ENCODE peak calls at places on chromosomes 12 and 14, in five cellular contexts. One of them, this sample, is unnamed.

GRCh38 chr14:94307410-94307992 is 14.4 kb upstream of the SERPINA10 start:
- DNase-seq in cardiac fibroblast: no peak
- DNase-seq in activated naive CD8-positive, alpha-beta T cell treated with anti-CD3 and anti-CD28 coated beads, Interleukin-2, amount 10 ng/mL, durations not matched to agents 7 days and 5 days: no peak
- DNase-seq in transverse colon: no peak
- DNase-seq in stimulated activated CD8-positive, alpha-beta memory T cell treated with anti-CD3 and anti-CD28 coated beads, Interleukin-2, amount 100 ng/mL, for 48 hours: no peak
- DNase-seq in this sample: no peak

GRCh38 chr14:89171168-89171567 is 245.9 kb downstream of the FOXN3 start:
- DNase-seq in cardiac fibroblast: peak
- DNase-seq in activated naive CD8-positive, alpha-beta T cell treated with anti-CD3 and anti-CD28 coated beads, Interleukin-2, amount 10 ng/mL, durations not matched to agents 7 days and 5 days: no peak
- DNase-seq in transverse colon: no peak
- DNase-seq in stimulated activated CD8-positive, alpha-beta memory T cell treated with anti-CD3 and anti-CD28 coated beads, Interleukin-2, amount 100 ng/mL, for 48 hours: no peak
- DNase-seq in this sample: no peak

GRCh38 chr12:25670076-25671055 is 117.3 kb upstream of the LMNTD1 start:
- DNase-seq in cardiac fibroblast: no peak
- DNase-seq in activated naive CD8-positive, alpha-beta T cell treated with anti-CD3 and anti-CD28 coated beads, Interleukin-2, amount 10 ng/mL, durations not matched to agents 7 days and 5 days: no peak
- DNase-seq in transverse colon: no peak
- DNase-seq in stimulated activated CD8-positive, alpha-beta memory T cell treated with anti-CD3 and anti-CD28 coated beads, Interleukin-2, amount 100 ng/mL, for 48 hours: no peak
- DNase-seq in this sample: no peak

GRCh38 chr14:106610691-106611090 is 1084.3 kb downstream of the TMEM121 start:
- DNase-seq in cardiac fibroblast: no peak
- DNase-seq in activated naive CD8-positive, alpha-beta T cell treated with anti-CD3 and anti-CD28 coated beads, Interleukin-2, amount 10 ng/mL, durations not matched to agents 7 days and 5 days: no peak
- DNase-seq in transverse colon: no peak
- DNase-seq in stimulated activated CD8-positive, alpha-beta memory T cell treated with anti-CD3 and anti-CD28 coated beads, Interleukin-2, amount 100 ng/mL, for 48 hours: no peak
- DNase-seq in this sample: no peak

GRCh38 chr12:118052324-118053070 is 8.5 kb downstream of the WSB2 start:
- DNase-seq in cardiac fibroblast: peak
- DNase-seq in activated naive CD8-positive, alpha-beta T cell treated with anti-CD3 and anti-CD28 coated beads, Interleukin-2, amount 10 ng/mL, durations not matched to agents 7 days and 5 days: no peak
- DNase-seq in transverse colon: peak
- DNase-seq in stimulated activated CD8-positive, alpha-beta memory T cell treated with anti-CD3 and anti-CD28 coated beads, Interleukin-2, amount 100 ng/mL, for 48 hours: no peak
- DNase-seq in this sample: peak

GRCh38 chr14:70183991-70184390 is 4.8 kb downstream of the SLC8A3 start:
- DNase-seq in cardiac fibroblast: no peak
- DNase-seq in activated naive CD8-positive, alpha-beta T cell treated with anti-CD3 and anti-CD28 coated beads, Interleukin-2, amount 10 ng/mL, durations not matched to agents 7 days and 5 days: no peak
- DNase-seq in transverse colon: no peak
- DNase-seq in stimulated activated CD8-positive, alpha-beta memory T cell treated with anti-CD3 and anti-CD28 coated beads, Interleukin-2, amount 100 ng/mL, for 48 hours: no peak
- DNase-seq in this sample: no peak

GRCh38 chr12:77232045-77232444 is 166.7 kb upstream of the E2F7 start:
- DNase-seq in cardiac fibroblast: peak
- DNase-seq in activated naive CD8-positive, alpha-beta T cell treated with anti-CD3 and anti-CD28 coated beads, Interleukin-2, amount 10 ng/mL, durations not matched to agents 7 days and 5 days: no peak
- DNase-seq in transverse colon: no peak
- DNase-seq in stimulated activated CD8-positive, alpha-beta memory T cell treated with anti-CD3 and anti-CD28 coated beads, Interleukin-2, amount 100 ng/mL, for 48 hours: no peak
- DNase-seq in this sample: peak

GRCh38 chr12:68106160-68106559 is 53.4 kb downstream of the IFNG start:
- DNase-seq in cardiac fibroblast: peak
- DNase-seq in activated naive CD8-positive, alpha-beta T cell treated with anti-CD3 and anti-CD28 coated beads, Interleukin-2, amount 10 ng/mL, durations not matched to agents 7 days and 5 days: no peak
- DNase-seq in transverse colon: no peak
- DNase-seq in stimulated activated CD8-positive, alpha-beta memory T cell treated with anti-CD3 and anti-CD28 coated beads, Interleukin-2, amount 100 ng/mL, for 48 hours: no peak
- DNase-seq in this sample: peak

GRCh38 chr14:31510222-31510621 is 22.4 kb upstream of the GPR33 start:
- DNase-seq in cardiac fibroblast: peak
- DNase-seq in activated naive CD8-positive, alpha-beta T cell treated with anti-CD3 and anti-CD28 coated beads, Interleukin-2, amount 10 ng/mL, durations not matched to agents 7 days and 5 days: no peak
- DNase-seq in transverse colon: no peak
- DNase-seq in stimulated activated CD8-positive, alpha-beta memory T cell treated with anti-CD3 and anti-CD28 coated beads, Interleukin-2, amount 100 ng/mL, for 48 hours: no peak
- DNase-seq in this sample: no peak

GRCh38 chr12:62299617-62300016 is 39.4 kb downstream of the USP15 start:
- DNase-seq in cardiac fibroblast: no peak
- DNase-seq in activated naive CD8-positive, alpha-beta T cell treated with anti-CD3 and anti-CD28 coated beads, Interleukin-2, amount 10 ng/mL, durations not matched to agents 7 days and 5 days: no peak
- DNase-seq in transverse colon: no peak
- DNase-seq in stimulated activated CD8-positive, alpha-beta memory T cell treated with anti-CD3 and anti-CD28 coated beads, Interleukin-2, amount 100 ng/mL, for 48 hours: no peak
- DNase-seq in this sample: no peak

GRCh38 chr12:71948390-71948789 is 9.7 kb downstream of the TPH2 start:
- DNase-seq in cardiac fibroblast: no peak
- DNase-seq in activated naive CD8-positive, alpha-beta T cell treated with anti-CD3 and anti-CD28 coated beads, Interleukin-2, amount 10 ng/mL, durations not matched to agents 7 days and 5 days: no peak
- DNase-seq in transverse colon: no peak
- DNase-seq in stimulated activated CD8-positive, alpha-beta memory T cell treated with anti-CD3 and anti-CD28 coated beads, Interleukin-2, amount 100 ng/mL, for 48 hours: no peak
- DNase-seq in this sample: no peak

GRCh38 chr14:104092931-104093365 is 7.4 kb downstream of the ASPG start:
- DNase-seq in cardiac fibroblast: no peak
- DNase-seq in activated naive CD8-positive, alpha-beta T cell treated with anti-CD3 and anti-CD28 coated beads, Interleukin-2, amount 10 ng/mL, durations not matched to agents 7 days and 5 days: no peak
- DNase-seq in transverse colon: no peak
- DNase-seq in stimulated activated CD8-positive, alpha-beta memory T cell treated with anti-CD3 and anti-CD28 coated beads, Interleukin-2, amount 100 ng/mL, for 48 hours: no peak
- DNase-seq in this sample: no peak